ENCODE peak calls at places on chromosomes 5 and 9, in nine cellular contexts. I, E, T, S, A, N, X, Z and M are unnamed samples. For H3K36me3 and H3K4me1, the result is how much of the 10 kb centered on the place peaks cover.

GRCh38 chr5:176860381-176860780 is 38.8 kb downstream of the HK3 start:
- DNase-seq in N (no peak), E (no peak), A (no peak), Z (no peak), S (no peak), X (no peak), I (peak), T (no peak), M (no peak)

GRCh38 chr9:135570456-135570855 is 8.9 kb downstream of the PAEP start:
- DNase-seq in S (no peak), T (no peak), A (no peak), E (no peak), Z (no peak), N (no peak), I (no peak), X (no peak), M (no peak)

GRCh38 chr5:111641533-111642230 is 115.3 kb downstream of the NREP start:
- DNase-seq in T (no peak), A (no peak), I (no peak), E (no peak), S (no peak), Z (no peak), N (no peak), X (no peak), M (no peak)

GRCh38 chr9:126151671-126152050 is 175.0 kb upstream of the MVB12B start:
- DNase-seq in X (no peak), S (no peak), T (no peak), Z (no peak), A (no peak), E (no peak), N (peak), I (peak), M (no peak)

GRCh38 chr5:29161897-29162296 is 2031.6 kb upstream of the CDH6 start:
- DNase-seq in S (no peak), I (no peak), N (no peak), X (no peak), E (no peak), T (no peak), A (no peak), Z (no peak), M (no peak)

GRCh38 chr9:13942695-13943094 is 371.2 kb downstream of the NFIB start:
- DNase-seq in E (no peak), S (no peak), Z (peak), T (no peak), A (no peak), X (no peak), I (no peak), N (peak), M (peak)

GRCh38 chr5:91645347-91645746 is 262.2 kb upstream of the ARRDC3 start:
- DNase-seq in Z (no peak), N (no peak), A (no peak), E (no peak), T (no peak), S (no peak), X (no peak), I (no peak), M (no peak)

GRCh38 chr9:136238342-136238732 is 7.3 kb downstream of the QSOX2 start:
- DNase-seq in T (no peak), S (no peak), E (no peak), N (no peak), Z (no peak), A (no peak), X (no peak), I (peak), M (no peak)

GRCh38 chr9:38011991-38012390 is 57.0 kb downstream of the SHB start:
- DNase-seq in E (no peak), X (no peak), S (no peak), I (no peak), Z (no peak), A (no peak), T (no peak), N (no peak), M (no peak)

GRCh38 chr5:45271626-45272025 is 424.6 kb downstream of the HCN1 start:
- DNase-seq in Z (no peak), S (no peak), N (no peak), X (no peak), E (no peak), A (no peak), T (no peak), I (no peak), M (no peak)

GRCh38 chr9:85443190-85443598 is 298.6 kb downstream of the AGTPBP1 start:
- DNase-seq in T (no peak), N (no peak), I (no peak), A (no peak), X (no peak), S (no peak), Z (no peak), E (no peak), M (no peak)

GRCh38 chr5:78632467-78632866 is 16.1 kb downstream of the LHFPL2 start:
- DNase-seq in E (no peak), N (no peak), X (no peak), I (no peak), Z (no peak), T (no peak), A (no peak), S (no peak), M (no peak)

GRCh38 chr5:30414078-30414477 is 779.4 kb upstream of the CDH6 start:
- DNase-seq in T (no peak), X (no peak), N (no peak), I (no peak), S (no peak), A (no peak), Z (no peak), E (no peak), M (no peak)

GRCh38 chr9:132651259-132651658 is 18.5 kb downstream of the DDX31 start:
- DNase-seq in Z (no peak), A (peak), X (no peak), E (no peak), S (peak), N (no peak), I (no peak), T (no peak), M (no peak)

GRCh38 chr5:20041326-20041977 is 53.5 kb upstream of the CDH18 start:
- DNase-seq in A (no peak), S (no peak), E (no peak), N (no peak), T (no peak), X (no peak), Z (no peak), I (no peak), M (no peak)

GRCh38 chr5:159106193-159106568 is 6.5 kb upstream of the EBF1 start:
- DNase-seq in X (no peak), I (no peak), T (no peak), Z (no peak), N (no peak), A (no peak), S (no peak), E (no peak), M (no peak)

GRCh38 chr5:148509893-148510292 is 126.1 kb downstream of the FBXO38 start:
- DNase-seq in X (no peak), N (no peak), E (no peak), A (no peak), T (no peak), S (no peak), Z (no peak), I (no peak), M (no peak)

GRCh38 chr9:112032009-112032408 is 135.4 kb downstream of the UGCG start:
- DNase-seq in T (no peak), Z (no peak), N (no peak), X (no peak), I (no peak), S (no peak), E (no peak), A (no peak), M (no peak)

GRCh38 chr9:114592356-114592755 is 4.8 kb downstream of the ATP6V1G1 start:
- DNase-seq in N (peak), X (no peak), A (no peak), E (no peak), T (peak), I (no peak), S (no peak), Z (no peak), M (no peak)

GRCh38 chr5:119435436-119436132 is 16.7 kb upstream of the HSD17B4 start:
- DNase-seq in A (peak), E (peak), S (peak), X (peak), N (peak), T (peak), Z (peak), I (peak), M (peak)

GRCh38 chr9:103707181-103707580 is 386.9 kb upstream of the SMC2 start:
- DNase-seq in S (no peak), X (no peak), A (no peak), T (no peak), Z (no peak), I (no peak), N (no peak), E (no peak), M (no peak)

GRCh38 chr5:43036856-43037711 is 3.0 kb downstream of the ANXA2R start:
- DNase-seq in X (no peak), T (no peak), E (no peak), I (peak), N (no peak), A (no peak), S (no peak), Z (peak), M (no peak)

GRCh38 chr5:61018102-61018501 is 73.1 kb downstream of the NDUFAF2 start:
- DNase-seq in Z (no peak), E (no peak), A (no peak), I (no peak), T (no peak), N (no peak), X (no peak), S (no peak), M (no peak)

GRCh38 chr5:5291357-5291756 is 131.1 kb upstream of the ICE1 start:
- DNase-seq in S (no peak), I (no peak), N (peak), T (no peak), A (no peak), X (no peak), Z (no peak), E (no peak), M (peak)

GRCh38 chr9:20028192-20028848 is 239.5 kb upstream of the SLC24A2 start:
- DNase-seq in A (no peak), S (no peak), X (no peak), Z (no peak), N (no peak), E (no peak), I (no peak), T (no peak), M (no peak)

GRCh38 chr5:96927008-96927407 is 8.9 kb upstream of the LNPEP start:
- DNase-seq in A (no peak), T (no peak), N (no peak), E (no peak), Z (no peak), S (no peak), X (no peak), I (no peak), M (no peak)

GRCh38 chr5:138163721-138164120 is 14.7 kb downstream of the BRD8 start:
- DNase-seq in Z (no peak), S (no peak), X (no peak), E (no peak), A (no peak), T (no peak), I (no peak), N (no peak), M (no peak)
- H3K36me3 ChIP-seq in Z (half or more), S (half or more), X (half or more), E (under half), A (half or more), T (half or more), I (half or more), N (under half), M (under half)

DNA sequence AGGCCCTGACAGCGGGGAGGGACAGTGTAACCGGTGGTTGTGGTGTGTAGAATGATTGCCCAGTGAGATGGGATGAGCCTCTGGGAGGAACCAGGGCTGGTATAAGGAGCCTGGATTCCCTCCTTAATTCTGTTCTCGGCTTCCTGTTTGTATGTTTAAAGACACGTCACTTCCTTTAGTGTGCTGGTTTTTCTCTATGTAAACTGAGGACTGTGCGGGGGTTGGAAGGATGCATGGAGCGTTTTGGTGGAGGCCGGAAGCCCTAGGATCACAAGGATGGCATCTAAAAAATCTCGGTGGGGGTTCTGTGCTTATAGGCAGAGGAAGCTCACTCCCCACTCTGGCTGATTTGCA is 958 bp downstream of the NTMT1 start:
- DNase-seq in X (no peak), I (peak), N (no peak), T (no peak), S (no peak), A (no peak), E (no peak), Z (no peak), M (no peak)
- H3K4me1 ChIP-seq in X (under half), I (under half), N (under half), T (half or more), S (under half), A (under half), E (under half), Z (under half), M (under half)

GRCh38 chr5:39411985-39412384 is 12.8 kb downstream of the DAB2 start:
- DNase-seq in T (no peak), X (no peak), N (no peak), A (no peak), Z (no peak), S (no peak), E (no peak), I (no peak), M (no peak)

GRCh38 chr5:39411051-39411450 is 13.7 kb downstream of the DAB2 start:
- DNase-seq in A (no peak), N (no peak), Z (no peak), E (no peak), T (no peak), S (no peak), I (no peak), X (no peak), M (no peak)

GRCh38 chr5:39412995-39413394 is 11.8 kb downstream of the DAB2 start:
- DNase-seq in N (peak), I (no peak), S (no peak), X (no peak), E (no peak), T (no peak), Z (no peak), A (no peak), M (no peak)

GRCh38 chr5:39405489-39405888 is 19.3 kb downstream of the DAB2 start:
- DNase-seq in Z (no peak), A (no peak), S (no peak), E (no peak), T (no peak), N (no peak), X (no peak), I (no peak), M (no peak)

GRCh38 chr5:39409036-39409435 is 15.7 kb downstream of the DAB2 start:
- DNase-seq in S (no peak), E (no peak), Z (no peak), A (no peak), N (no peak), X (no peak), I (no peak), T (no peak), M (no peak)
- H3K36me3 ChIP-seq in S (under half), E (under half), Z (under half), A (under half), N (under half), X (under half), I (under half), T (under half), M (under half)

GRCh38 chr5:131226899-131227298 is 37.0 kb upstream of the CDC42SE2 start:
- DNase-seq in E (no peak), S (no peak), I (no peak), A (no peak), X (no peak), T (no peak), Z (no peak), N (no peak), M (no peak)

GRCh38 chr5:131225282-131225974 is 38.4 kb upstream of the CDC42SE2 start:
- DNase-seq in T (no peak), N (no peak), I (no peak), A (no peak), S (no peak), Z (no peak), X (no peak), E (no peak), M (no peak)

GRCh38 chr5:131230406-131230805 is 33.4 kb upstream of the CDC42SE2 start:
- DNase-seq in S (peak), I (no peak), X (no peak), Z (no peak), N (no peak), A (no peak), T (no peak), E (no peak), M (no peak)

GRCh38 chr5:131228646-131229045 is 35.2 kb upstream of the CDC42SE2 start:
- DNase-seq in X (no peak), N (no peak), T (no peak), S (no peak), E (no peak), A (no peak), Z (no peak), I (no peak), M (no peak)

DNA sequence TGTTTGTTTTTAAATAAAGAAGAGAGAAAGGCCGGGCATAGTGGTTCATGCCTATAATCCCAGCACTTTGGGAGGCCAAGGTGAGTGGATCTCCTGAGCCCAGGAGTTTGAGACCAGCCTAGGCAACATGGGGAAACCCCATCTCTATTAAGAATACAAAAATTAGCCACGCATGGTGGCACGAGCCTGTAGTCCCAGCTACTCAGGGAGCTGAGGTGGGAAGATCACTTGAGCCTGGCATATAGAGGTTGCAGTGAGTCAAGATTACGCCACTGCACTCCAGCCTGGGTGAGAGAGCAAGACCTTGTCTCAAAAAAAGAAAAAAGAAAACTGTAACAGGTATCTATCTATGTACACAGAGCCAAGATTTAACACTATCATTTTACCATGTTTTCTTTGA is 34.2 kb upstream of the CDC42SE2 start:
- DNase-seq in Z (no peak), A (no peak), S (no peak), N (no peak), X (no peak), T (no peak), I (no peak), E (no peak), M (no peak)
- H3K4me1 ChIP-seq in Z (under half), A (under half), S (under half), N (under half), X (under half), T (under half), I (under half), E (under half), M (under half)

DNA sequence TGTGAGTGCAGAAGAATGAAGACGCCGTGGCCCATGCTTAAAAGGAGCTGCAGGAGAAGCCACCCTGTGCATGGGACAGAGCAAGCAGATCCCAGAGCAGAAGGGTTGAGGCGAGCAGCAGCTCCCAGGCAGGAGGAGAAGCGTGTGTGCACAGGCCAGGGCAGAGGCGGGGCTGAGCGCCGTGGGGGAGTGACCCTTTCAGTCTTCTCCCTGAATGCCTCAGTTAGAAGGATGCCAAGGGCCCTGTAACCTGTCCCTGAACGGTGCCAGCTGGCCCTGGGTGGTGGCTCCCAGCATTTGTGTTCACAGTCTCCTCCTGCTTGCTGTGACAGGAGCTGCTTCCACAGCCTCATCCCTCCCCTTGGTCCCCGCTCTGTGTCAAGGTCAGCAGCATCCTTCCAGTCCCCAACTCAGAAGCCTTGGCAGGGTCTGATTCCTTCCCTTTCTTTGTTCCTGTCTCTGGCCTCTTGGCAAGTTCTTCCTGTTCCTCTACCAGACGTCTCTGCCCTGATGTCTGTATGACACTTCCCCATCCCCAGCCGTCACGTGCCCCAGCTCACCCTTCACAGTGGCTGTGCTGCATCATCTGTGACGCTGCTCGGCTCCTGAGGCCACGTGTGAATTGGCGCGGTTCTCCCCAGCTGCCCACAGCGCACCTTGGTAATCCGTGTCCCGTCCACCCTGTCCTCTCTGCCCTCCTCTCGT is 5.2 kb downstream of the EXOC3 start:
- DNase-seq in A (no peak), N (peak), T (no peak), E (peak), X (peak), S (no peak), Z (peak), I (peak), M (no peak)
- H3K36me3 ChIP-seq in A (half or more), N (under half), T (half or more), E (under half), X (half or more), S (under half), Z (half or more), I (half or more), M (under half)